ENCODE peak calls at places on chromosomes 2 and 18, in four cellular contexts. F is transverse colon, O is midbrain, K is astrocyte of the spinal cord. X is an unnamed sample.

GRCh38 chr2:163641986-163642385 is 93.8 kb downstream of the FIGN start:
- DNase-seq in F (no peak), K (peak; percentile 78), O (no peak), X (no peak)

GRCh38 chr2:170106441-170106840 is 71.5 kb upstream of the MYO3B start:
- DNase-seq in O (no peak), K (no peak), F (no peak), X (no peak)

GRCh38 chr2:96841707-96842495 is 1.9 kb downstream of the ANKRD23 start:
- DNase-seq in K (no peak), O (no peak), F (no peak), X (no peak)

GRCh38 chr18:6414723-6415362 is at the start of gene L3MBTL4:
- DNase-seq in K (peak; percentile 3), F (peak; percentile 58), O (peak; percentile 50), X (peak; percentile 59)

GRCh38 chr2:14301331-14301730 is 331.2 kb upstream of the LRATD1 start:
- DNase-seq in O (no peak), F (no peak), K (peak; percentile 13), X (no peak)

GRCh38 chr2:161426788-161427412 is 10.8 kb downstream of the TBR1 start:
- DNase-seq in O (no peak), K (peak; percentile 46), F (no peak), X (no peak)

GRCh38 chr2:119431155-119431975 is at the start of gene TMEM37:
- DNase-seq in O (no peak), K (peak; percentile 87), F (peak; percentile 84), X (no peak)

GRCh38 chr2:21067125-21067524 is 23.3 kb upstream of the APOB start:
- DNase-seq in F (no peak), K (no peak), O (no peak), X (no peak)

GRCh38 chr2:43169987-43170732 is 56.2 kb downstream of the ZFP36L2 start:
- DNase-seq in F (peak; percentile 85), O (no peak), K (no peak), X (no peak)

GRCh38 chr2:9327873-9328352 is 95.4 kb downstream of the ITGB1BP1 start:
- DNase-seq in K (no peak), F (no peak), O (no peak), X (no peak)

GRCh38 chr2:215658635-215659305 is 222.9 kb upstream of the FN1 start:
- DNase-seq in F (no peak), K (no peak), O (no peak), X (no peak)

GRCh38 chr2:99550368-99550767 is 60.6 kb upstream of the REV1 start:
- DNase-seq in F (no peak), K (no peak), O (no peak), X (no peak)

GRCh38 chr2:3263487-3263886 is 114.1 kb downstream of the EIPR1 start:
- DNase-seq in K (no peak), F (no peak), O (no peak), X (no peak)

GRCh38 chr2:240204431-240205276 is 64.2 kb upstream of the OTOS start:
- DNase-seq in O (no peak), K (no peak), F (no peak), X (no peak)

GRCh38 chr18:30177056-30177455 is 865.5 kb downstream of the DSC3 start:
- DNase-seq in K (peak; percentile 58), F (no peak), O (no peak), X (no peak)